ENCODE peak calls at places on chromosome 14, in four cellular contexts. I is T47D, T is kidney glomerular epithelial cell, G is esophagus squamous epithelium. Y is an unnamed sample.

GRCh38 chr14:38065101-38065762 is 142.5 kb upstream of the SSTR1 start:
- DNase-seq in I (no peak), T (no peak), G (no peak), Y (no peak)

GRCh38 chr14:90815817-90816662 is at the start of gene TTC7B:
- DNase-seq in I (peak), T (no peak), G (no peak), Y (no peak)

GRCh38 chr14:90426663-90427062 is 29.8 kb downstream of the CALM1 start:
- DNase-seq in I (no peak), T (no peak), G (no peak), Y (no peak)

GRCh38 chr14:79464468-79464867 is 746.8 kb downstream of the DIO2 start:
- DNase-seq in I (no peak), T (peak), G (no peak), Y (no peak)

GRCh38 chr14:102500190-102500661 is 9.3 kb downstream of the ANKRD9 start:
- DNase-seq in I (no peak), T (no peak), G (no peak), Y (no peak)

GRCh38 chr14:105632010-105632409 is 105.6 kb downstream of the TMEM121 start:
- DNase-seq in I (no peak), T (no peak), G (no peak), Y (no peak)

GRCh38 chr14:87877877-87878276 is 115.1 kb downstream of the GALC start:
- DNase-seq in I (no peak), T (no peak), G (no peak), Y (no peak)

GRCh38 chr14:50038398-50039119 is 77.8 kb downstream of the VCPKMT start:
- DNase-seq in I (no peak), T (peak), G (no peak), Y (peak)

GRCh38 chr14:90780519-90780918 is 35.7 kb downstream of the TTC7B start:
- DNase-seq in I (no peak), T (no peak), G (no peak), Y (no peak)

GRCh38 chr14:97851438-97851995 is 1054.3 kb downstream of the VRK1 start:
- DNase-seq in I (no peak), T (no peak), G (no peak), Y (no peak)

GRCh38 chr14:52117433-52117832 is 48.6 kb upstream of the NID2 start:
- DNase-seq in I (no peak), T (no peak), G (no peak), Y (no peak)

GRCh38 chr14:68820536-68820935 is 27.7 kb upstream of the ZFP36L1 start:
- DNase-seq in I (no peak), T (no peak), G (no peak), Y (no peak)

GRCh38 chr14:69363055-69363454 is 35.0 kb downstream of the ERH start:
- DNase-seq in I (no peak), T (no peak), G (no peak), Y (no peak)

GRCh38 chr14:74606727-74607126 is 5.3 kb downstream of the LTBP2 start:
- DNase-seq in I (no peak), T (no peak), G (no peak), Y (no peak)

GRCh38 chr14:54603362-54603761 is 36.4 kb downstream of the SAMD4A start:
- DNase-seq in I (no peak), T (peak), G (no peak), Y (no peak)